ENCODE peak calls at places on chromosomes 12 and 14, in four cellular contexts. D is H1, L is IMR-90, F is H9. T is an unnamed sample. For H3K4me1, the result is how much of the 10 kb centered on the place peaks cover.

GRCh38 chr12:98983647-98984046 is 338.6 kb downstream of the APAF1 start:
- DNase-seq in L (no peak), F (no peak), D (no peak), T (no peak)

GRCh38 chr12:1935242-1935641 is 16.8 kb upstream of the CACNA2D4 start:
- DNase-seq in D (peak), L (no peak), F (no peak), T (no peak)

GRCh38 chr14:20332386-20332945 is 613 bp downstream of the CCNB1IP1 start:
- DNase-seq in L (no peak), D (no peak), F (no peak), T (peak)

GRCh38 chr12:130788515-130788914 is 50.5 kb downstream of the STX2 start:
- DNase-seq in F (peak), D (no peak), L (no peak), T (peak)

GRCh38 chr14:26935733-26936132 is 337.9 kb upstream of the NOVA1 start:
- DNase-seq in F (no peak), D (no peak), L (no peak), T (no peak)

GRCh38 chr14:76918751-76919421 is 92.7 kb downstream of the LRRC74A start:
- DNase-seq in F (peak), L (peak), D (no peak), T (peak)

GRCh38 chr12:107402041-107403022 is 283.3 kb upstream of the PWP1 start:
- DNase-seq in L (peak), D (peak), F (peak), T (peak)

GRCh38 chr12:89351489-89352241 is 636 bp downstream of the DUSP6 start:
- DNase-seq in L (peak), F (no peak), D (peak), T (no peak)

GRCh38 chr14:22505751-22506710 is 83.0 kb downstream of the DAD1 start:
- DNase-seq in D (no peak), F (no peak), L (no peak), T (no peak)

GRCh38 chr12:126935435-126935834 is 1331.5 kb upstream of the TMEM132C start:
- DNase-seq in L (no peak), D (no peak), F (no peak), T (no peak)

GRCh38 chr12:57844725-57845477 is 1.6 kb downstream of the CTDSP2 start:
- DNase-seq in L (peak), D (no peak), F (peak), T (peak)

GRCh38 chr12:3496964-3497363 is 6.0 kb downstream of the PRMT8 start:
- DNase-seq in F (peak), D (no peak), L (no peak), T (peak)

GRCh38 chr12:52751795-52752194 is 25.4 kb downstream of the KRT76 start:
- DNase-seq in F (no peak), D (no peak), L (no peak), T (no peak)
- H4K5ac ChIP-seq in F (no peak), D (no peak), L (no peak), T (no peak)

GRCh38 chr12:49744363-49744885 is 3.1 kb downstream of the TMBIM6 start:
- DNase-seq in F (no peak), L (no peak), D (no peak), T (peak)
- H3K4me1 ChIP-seq in F (under half), L (under half), D (under half), T (under half)

DNA sequence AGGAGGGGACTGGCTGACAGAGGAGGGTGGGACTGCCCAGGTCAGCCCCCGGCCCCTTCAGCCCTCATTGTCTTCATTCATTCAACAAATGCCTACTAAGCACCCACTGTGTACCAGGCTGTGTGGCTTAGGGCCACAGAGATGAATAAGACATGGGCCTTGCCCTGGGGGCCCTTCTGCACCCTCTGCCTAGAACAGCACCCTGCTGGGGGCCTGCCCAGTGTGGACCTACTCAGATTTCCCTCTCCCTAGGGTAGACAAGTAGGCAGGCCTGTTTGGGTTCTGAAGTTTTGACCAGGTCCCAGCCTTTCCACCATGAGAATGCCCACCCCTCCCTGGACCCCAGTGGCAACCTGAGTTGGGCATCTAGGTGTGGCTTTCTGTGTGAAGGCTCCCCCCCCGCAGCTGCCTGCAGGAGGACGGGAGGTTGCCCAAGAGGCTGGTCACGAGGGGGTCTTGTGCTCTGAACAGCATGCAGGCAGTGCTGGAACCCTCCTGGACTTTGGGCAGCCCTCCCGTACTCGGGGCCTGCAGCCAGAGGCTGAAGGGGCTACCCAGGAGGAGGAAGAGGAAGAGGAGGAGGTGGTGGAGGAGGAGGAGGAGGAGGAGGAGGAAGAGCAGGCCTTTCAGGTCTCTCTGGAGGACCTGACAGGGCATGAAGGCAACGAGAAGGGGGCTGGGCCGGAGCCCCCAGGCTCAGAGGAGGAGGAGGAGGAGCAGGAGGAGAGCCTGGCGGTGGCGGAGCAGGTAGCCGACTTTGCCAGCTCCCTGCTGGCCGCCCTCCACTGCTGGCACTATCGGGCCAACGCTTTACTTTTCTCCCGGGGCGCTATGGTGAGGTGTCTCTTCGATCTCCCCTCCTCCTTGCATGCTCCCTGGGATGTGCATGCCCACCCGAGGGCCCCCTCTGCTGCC is 33.4 kb downstream of the PLEKHG3 start:
- DNase-seq in L (no peak), D (no peak), F (no peak), T (no peak)
- H4K5ac ChIP-seq in L (no peak), D (no peak), F (no peak), T (no peak)

GRCh38 chr14:92563359-92563758 is 49.8 kb downstream of the RIN3 start:
- DNase-seq in F (no peak), L (peak), D (no peak), T (no peak)
- H3K4me1 ChIP-seq in F (under half), L (under half), D (under half), T (under half)

GRCh38 chr12:16590645-16591044 is 15.3 kb downstream of the LMO3 start:
- DNase-seq in F (no peak), D (no peak), L (no peak), T (no peak)

GRCh38 chr12:16594796-16595195 is 11.2 kb downstream of the LMO3 start:
- DNase-seq in D (no peak), F (no peak), L (no peak), T (no peak)

GRCh38 chr12:16588812-16589211 is 17.1 kb downstream of the LMO3 start:
- DNase-seq in D (no peak), L (peak), F (no peak), T (peak)

GRCh38 chr12:16599081-16599480 is 6.9 kb downstream of the LMO3 start:
- DNase-seq in L (no peak), D (no peak), F (no peak), T (no peak)

GRCh38 chr12:16593546-16593945 is 12.4 kb downstream of the LMO3 start:
- DNase-seq in L (no peak), D (no peak), F (no peak), T (no peak)
- H4K5ac ChIP-seq in L (no peak), D (no peak), F (no peak), T (no peak)

T was measured in mesendoderm.